ENCODE peak calls at places on chromosomes 5 and 9, in five cellular contexts. G is CD4-positive, CD25-positive, alpha-beta regulatory T cell; Y is activated CD4-positive, alpha-beta T cell treated with anti-CD3 and anti-CD28 coated beads, Interleukin-2, amount 50 U/mL, for 1 hour; O is T-helper 2 cell; M is T-helper 1 cell. F is an unnamed sample.

GRCh38 chr9:21031818-21032203 is 371 bp upstream of the HACD4 start:
- DNase-seq in G (no peak), Y (no peak), O (no peak), M (no peak), F (no peak)

GRCh38 chr5:57243286-57244137 is 69.7 kb downstream of the GPBP1 start:
- DNase-seq in G (no peak), Y (no peak), O (no peak), M (peak), F (no peak)

GRCh38 chr5:113227798-113228197 is 207.0 kb downstream of the TSSK1B start:
- DNase-seq in G (no peak), Y (no peak), O (no peak), M (no peak), F (no peak)

GRCh38 chr9:96618209-96619108 is 1.2 kb downstream of the CDC14B start:
- DNase-seq in G (no peak), Y (peak), O (no peak), M (no peak), F (no peak)

GRCh38 chr5:36252722-36253340 is 11.1 kb upstream of the NADK2 start:
- DNase-seq in G (no peak), Y (no peak), O (no peak), M (no peak), F (no peak)

GRCh38 chr5:68834486-68834885 is 259.3 kb upstream of the SLC30A5 start:
- DNase-seq in G (no peak), Y (no peak), O (no peak), M (no peak), F (no peak)

GRCh38 chr9:35816708-35817107 is 1.9 kb upstream of the HINT2 start:
- DNase-seq in G (no peak), Y (no peak), O (no peak), M (no peak), F (no peak)

GRCh38 chr5:77095189-77095588 is 8.1 kb upstream of the ZBED3 start:
- DNase-seq in G (no peak), Y (no peak), O (no peak), M (no peak), F (no peak)

GRCh38 chr5:167614294-167615104 is 676.9 kb upstream of the WWC1 start:
- DNase-seq in G (no peak), Y (no peak), O (no peak), M (no peak), F (no peak)

GRCh38 chr9:126496781-126497667 is 116.7 kb upstream of the LMX1B start:
- DNase-seq in G (no peak), Y (no peak), O (no peak), M (no peak), F (no peak)

F was measured in esophagus squamous epithelium.